ENCODE peak calls at places on chromosomes 13 and 19, in eight cellular contexts. P, Z, J, M, T, G, W and K are unnamed samples.

GRCh38 chr13:75236774-75237173 is 245.2 kb downstream of the TBC1D4 start:
- DNase-seq in Z (no peak), G (no peak), M (no peak), J (peak), W (no peak), T (no peak), P (no peak), K (no peak)

GRCh38 chr19:13848811-13849241 is 28.1 kb upstream of the NANOS3 start:
- DNase-seq in J (no peak), M (no peak), G (no peak), P (no peak), T (no peak), W (no peak), Z (no peak), K (no peak)

GRCh38 chr19:17470204-17470841 is at the start of gene SLC27A1:
- DNase-seq in J (peak), M (peak), Z (peak), T (peak), W (peak), P (peak), G (peak), K (peak)

GRCh38 chr19:30084390-30084819 is 142.4 kb downstream of the URI1 start:
- DNase-seq in J (no peak), P (no peak), M (no peak), G (no peak), Z (no peak), T (no peak), W (no peak), K (no peak)

GRCh38 chr19:2061936-2062729 is 11.1 kb upstream of the MKNK2 start:
- DNase-seq in G (no peak), Z (no peak), P (peak), W (no peak), T (no peak), J (no peak), M (no peak), K (no peak)

GRCh38 chr13:110723598-110723997 is 10.1 kb downstream of the ING1 start:
- DNase-seq in P (no peak), M (no peak), T (no peak), W (no peak), J (no peak), Z (no peak), G (no peak), K (no peak)

GRCh38 chr13:29125145-29125933 is 305.2 kb downstream of the MTUS2 start:
- DNase-seq in T (no peak), J (no peak), Z (no peak), W (no peak), G (no peak), M (no peak), P (no peak), K (no peak)

GRCh38 chr13:106348032-106348431 is 187.4 kb downstream of the EFNB2 start:
- DNase-seq in T (no peak), P (no peak), Z (peak), W (peak), M (no peak), G (no peak), J (no peak), K (peak)

GRCh38 chr19:10553087-10553667 is 9.5 kb downstream of the ATG4D start:
- DNase-seq in W (no peak), J (peak), P (no peak), Z (no peak), M (no peak), T (no peak), G (no peak), K (no peak)

GRCh38 chr13:102710261-102710679 is 15.4 kb upstream of the METTL21C start:
- DNase-seq in W (no peak), P (peak), M (no peak), T (no peak), J (no peak), G (no peak), Z (no peak), K (no peak)

GRCh38 chr19:8392017-8392591 is 1.9 kb downstream of the RAB11B start:
- DNase-seq in Z (no peak), T (no peak), M (no peak), P (no peak), J (no peak), W (peak), G (no peak), K (no peak)

GRCh38 chr19:7188682-7189629 is 105.3 kb downstream of the INSR start:
- DNase-seq in G (no peak), Z (no peak), M (no peak), J (peak), P (peak), W (peak), T (no peak), K (no peak)

GRCh38 chr13:99990045-99990977 is 8.7 kb downstream of the ZIC2 start:
- DNase-seq in M (no peak), T (peak), J (no peak), P (no peak), Z (no peak), W (no peak), G (no peak), K (no peak)

GRCh38 chr19:48123907-48124675 is 13.5 kb upstream of the PLA2G4C start:
- DNase-seq in M (no peak), J (peak), Z (peak), P (no peak), G (no peak), T (no peak), W (peak), K (peak)

GRCh38 chr13:19158006-19158405 is 23.6 kb downstream of the TUBA3C start:
- DNase-seq in Z (no peak), G (no peak), W (no peak), T (no peak), M (no peak), J (no peak), P (no peak), K (no peak)

GRCh38 chr13:25253702-25254101 is 33.6 kb downstream of the MTMR6 start:
- DNase-seq in W (peak), Z (no peak), J (no peak), G (no peak), T (no peak), M (no peak), P (no peak), K (no peak)

GRCh38 chr19:8373867-8374813 is 10.2 kb downstream of the ANGPTL4 start:
- DNase-seq in G (no peak), M (peak), W (no peak), J (peak), T (no peak), P (no peak), Z (no peak), K (no peak)

GRCh38 chr13:75480691-75481175 is 1.2 kb downstream of the TBC1D4 start:
- DNase-seq in Z (peak), M (peak), P (peak), T (peak), G (peak), J (peak), W (peak), K (no peak)

GRCh38 chr19:5823579-5824281 is 15.8 kb downstream of the FUT6 start:
- DNase-seq in T (no peak), Z (no peak), P (no peak), J (peak), G (peak), W (no peak), M (no peak), K (no peak)

GRCh38 chr19:55529636-55530230 is 7.2 kb downstream of the SBK2 start:
- DNase-seq in P (no peak), M (no peak), G (no peak), J (no peak), W (no peak), Z (no peak), T (no peak), K (no peak)

GRCh38 chr13:59424661-59425060 is 739.1 kb downstream of the DIAPH3 start:
- DNase-seq in W (no peak), M (no peak), J (no peak), T (no peak), P (no peak), Z (no peak), G (no peak), K (no peak)

GRCh38 chr19:45460807-45461347 is 6.9 kb upstream of the FOSB start:
- DNase-seq in W (no peak), T (no peak), G (no peak), J (no peak), P (no peak), Z (no peak), M (no peak), K (no peak)

GRCh38 chr19:54287456-54287855 is 6.5 kb upstream of the LILRB2 start:
- DNase-seq in M (no peak), Z (no peak), G (no peak), J (no peak), T (no peak), P (no peak), W (no peak), K (no peak)

GRCh38 chr13:41720839-41721561 is 239.9 kb downstream of the VWA8 start:
- DNase-seq in G (no peak), J (no peak), W (no peak), T (no peak), M (no peak), P (no peak), Z (no peak), K (no peak)

GRCh38 chr19:28242317-28242927 is 970.5 kb downstream of the UQCRFS1 start:
- DNase-seq in P (no peak), T (no peak), Z (no peak), M (peak), W (peak), J (peak), G (peak), K (peak)

GRCh38 chr13:87972568-87972967 is 301.4 kb downstream of the SLITRK5 start:
- DNase-seq in G (no peak), J (no peak), T (no peak), Z (no peak), W (no peak), M (no peak), P (no peak), K (no peak)

GRCh38 chr19:45729774-45730388 is 815 bp downstream of the FBXO46 start:
- DNase-seq in Z (no peak), M (no peak), J (no peak), W (peak), G (no peak), T (no peak), P (no peak), K (no peak)

GRCh38 chr13:103976371-103976770 is 910.2 kb upstream of the SLC10A2 start:
- DNase-seq in Z (no peak), M (no peak), W (no peak), J (no peak), T (no peak), G (no peak), P (no peak), K (no peak)

GRCh38 chr19:51697169-51697776 is 4.1 kb downstream of the SPACA6 start:
- DNase-seq in P (no peak), T (peak), G (no peak), Z (no peak), M (no peak), W (no peak), J (no peak), K (no peak)

GRCh38 chr13:44920013-44920412 is 69.3 kb downstream of the NUFIP1 start:
- DNase-seq in J (peak), G (no peak), M (no peak), T (no peak), P (no peak), Z (peak), W (no peak), K (no peak)

GRCh38 chr13:44919103-44919804 is 70.0 kb downstream of the NUFIP1 start:
- DNase-seq in T (no peak), Z (no peak), W (no peak), M (no peak), J (no peak), P (no peak), G (no peak), K (no peak)

GRCh38 chr13:44921478-44921877 is 67.8 kb downstream of the NUFIP1 start:
- DNase-seq in J (no peak), M (no peak), G (no peak), P (no peak), Z (no peak), W (no peak), T (no peak), K (no peak)

GRCh38 chr13:44918323-44919102 is 70.8 kb downstream of the NUFIP1 start:
- DNase-seq in M (peak), W (peak), G (peak), T (peak), Z (peak), J (peak), P (peak), K (peak)

DNA sequence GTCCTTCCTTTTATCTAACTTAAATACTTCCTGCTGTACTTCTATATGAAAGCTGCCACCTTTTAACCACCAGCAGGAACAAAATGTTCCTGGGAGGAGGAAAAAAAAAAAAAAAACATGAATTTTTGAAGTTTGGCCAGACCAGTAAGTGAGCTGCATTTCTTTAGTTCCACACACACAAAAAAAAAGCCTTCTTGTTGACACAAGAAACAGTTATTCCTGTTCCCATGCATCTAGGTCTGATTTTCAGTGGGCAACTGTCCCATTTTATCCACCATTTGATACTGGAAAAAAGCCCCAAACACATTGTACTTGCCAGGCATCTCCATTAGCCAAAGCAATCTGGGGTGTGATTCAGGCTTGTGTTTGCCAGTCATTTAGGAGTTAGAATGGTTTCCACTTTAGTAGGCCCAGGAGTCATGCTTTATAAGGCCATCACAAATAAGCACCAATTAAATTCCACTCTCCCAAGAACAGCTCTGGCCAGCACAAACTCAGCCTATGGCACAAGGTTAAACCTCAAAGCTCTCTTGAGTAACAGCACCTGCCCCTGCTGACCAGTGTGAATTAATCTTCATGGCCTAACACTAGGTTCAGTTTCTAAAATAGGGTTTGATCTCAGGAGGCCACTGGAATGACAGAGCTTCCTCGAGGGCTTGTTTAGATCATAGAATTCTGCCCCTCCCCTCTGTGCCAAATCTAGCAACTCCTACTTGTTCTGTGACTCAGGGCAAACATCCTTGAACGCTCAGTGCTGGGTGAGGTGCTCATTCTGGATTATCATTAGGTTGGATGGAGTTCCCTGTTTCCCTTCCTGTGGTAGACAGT is 67.1 kb downstream of the NUFIP1 start:
- DNase-seq in W (peak), P (peak), G (peak), M (peak), T (no peak), Z (peak), J (no peak), K (peak)
- TF ChIP-seq POLR2A in W (no peak), P (peak), G (no peak), M (peak), T (no peak), Z (no peak), J (no peak), K (no peak)

DNA sequence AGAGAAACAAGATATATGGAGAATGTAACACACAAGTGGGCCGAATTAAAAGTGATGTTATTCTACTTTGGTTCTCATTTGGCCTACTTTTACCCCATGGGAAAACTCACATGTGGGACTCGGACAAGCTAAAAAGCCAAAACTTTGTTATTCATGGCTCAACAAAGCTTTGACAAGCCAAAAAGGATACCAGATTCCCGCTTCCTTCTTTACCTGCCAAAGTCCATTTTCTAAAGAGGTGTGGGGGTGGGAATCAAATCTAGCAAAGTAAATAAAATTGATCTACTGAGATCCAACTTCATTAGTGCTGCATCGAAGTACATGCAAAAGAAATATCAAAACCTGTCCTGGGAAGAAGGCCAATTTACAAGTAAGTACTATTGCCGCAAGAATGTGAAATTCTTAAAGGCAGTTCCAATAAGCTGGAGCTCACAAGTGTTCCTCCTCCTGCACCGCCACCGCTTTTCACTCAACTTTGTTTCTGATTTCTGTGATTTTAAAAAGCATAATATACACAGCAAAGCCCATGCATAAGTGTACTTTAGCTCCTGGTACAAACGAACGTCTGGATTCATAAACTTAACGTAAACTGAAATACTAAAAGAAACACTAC is 1.1 kb downstream of the LNX2 start:
- DNase-seq in Z (no peak), G (no peak), M (no peak), P (no peak), J (peak), W (peak), T (no peak), K (no peak)
- TF ChIP-seq POLR2A in Z (no peak), G (no peak), M (no peak), P (no peak), J (no peak), W (no peak), T (no peak), K (no peak)

GRCh38 chr13:95564948-95565347 is 12.4 kb downstream of the CLDN10 start:
- DNase-seq in P (no peak), W (peak), M (no peak), J (peak), G (no peak), Z (no peak), T (no peak), K (no peak)

GRCh38 chr13:95559100-95559499 is 6.6 kb downstream of the CLDN10 start:
- DNase-seq in T (no peak), W (no peak), M (no peak), G (no peak), Z (no peak), P (no peak), J (no peak), K (no peak)

GRCh38 chr13:95560387-95560786 is 7.9 kb downstream of the CLDN10 start:
- DNase-seq in T (no peak), Z (no peak), G (no peak), P (no peak), J (no peak), M (no peak), W (no peak), K (no peak)

GRCh38 chr13:95568131-95568530 is 15.6 kb downstream of the CLDN10 start:
- DNase-seq in P (no peak), T (no peak), Z (no peak), W (no peak), J (no peak), G (no peak), M (no peak), K (no peak)

DNA sequence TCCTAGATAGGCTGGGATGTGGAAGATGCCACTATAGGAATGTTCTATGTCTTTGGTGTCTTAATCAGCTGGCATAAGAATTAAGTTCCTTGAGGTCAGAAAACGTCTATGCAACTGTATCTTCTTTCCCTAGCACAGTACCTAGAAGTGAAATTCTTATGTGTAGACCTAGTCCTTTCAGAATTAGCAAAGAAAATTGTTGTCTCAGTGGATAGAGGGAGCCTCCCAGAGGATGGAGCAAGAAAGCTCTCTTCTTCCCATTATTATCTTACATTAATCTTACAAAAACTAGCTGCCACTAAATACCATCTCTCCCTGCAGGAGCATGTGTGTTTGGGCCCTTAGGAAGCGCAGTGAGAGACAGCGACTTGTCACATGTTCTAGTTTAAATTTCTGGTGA is 11.6 kb downstream of the CLDN10 start:
- DNase-seq in G (no peak), M (no peak), J (no peak), T (no peak), W (peak), P (no peak), Z (no peak), K (no peak)
- TF ChIP-seq POLR2A in G (no peak), M (no peak), J (no peak), T (no peak), W (no peak), P (no peak), Z (no peak), K (no peak)

GRCh38 chr13:38418286-38418685 is 68.6 kb downstream of the UFM1 start:
- DNase-seq in T (no peak), M (no peak), J (no peak), Z (no peak), G (no peak), W (no peak), P (no peak), K (no peak)

GRCh38 chr13:38419312-38419873 is 69.7 kb downstream of the UFM1 start:
- DNase-seq in P (no peak), T (no peak), G (no peak), W (no peak), Z (no peak), J (no peak), M (no peak), K (no peak)

GRCh38 chr13:38417727-38418126 is 68.1 kb downstream of the UFM1 start:
- DNase-seq in W (no peak), J (peak), T (no peak), G (no peak), Z (no peak), P (no peak), M (peak), K (no peak)

GRCh38 chr13:38417241-38417640 is 67.6 kb downstream of the UFM1 start:
- DNase-seq in G (no peak), J (no peak), P (no peak), Z (no peak), W (no peak), M (no peak), T (no peak), K (no peak)

GRCh38 chr13:38415233-38415632 is 65.6 kb downstream of the UFM1 start:
- DNase-seq in M (no peak), J (peak), G (no peak), P (no peak), W (no peak), Z (no peak), T (no peak), K (no peak)
- TF ChIP-seq POLR2A in M (no peak), J (no peak), G (no peak), P (no peak), W (no peak), Z (no peak), T (no peak), K (no peak)

GRCh38 chr13:46373623-46374022 is 13.4 kb downstream of the RUBCNL start:
- DNase-seq in P (no peak), W (no peak), Z (no peak), M (no peak), T (no peak), G (no peak), J (no peak), K (no peak)
- TF ChIP-seq POLR2A in P (no peak), W (no peak), Z (no peak), M (no peak), T (no peak), G (no peak), J (no peak), K (no peak)

DNA sequence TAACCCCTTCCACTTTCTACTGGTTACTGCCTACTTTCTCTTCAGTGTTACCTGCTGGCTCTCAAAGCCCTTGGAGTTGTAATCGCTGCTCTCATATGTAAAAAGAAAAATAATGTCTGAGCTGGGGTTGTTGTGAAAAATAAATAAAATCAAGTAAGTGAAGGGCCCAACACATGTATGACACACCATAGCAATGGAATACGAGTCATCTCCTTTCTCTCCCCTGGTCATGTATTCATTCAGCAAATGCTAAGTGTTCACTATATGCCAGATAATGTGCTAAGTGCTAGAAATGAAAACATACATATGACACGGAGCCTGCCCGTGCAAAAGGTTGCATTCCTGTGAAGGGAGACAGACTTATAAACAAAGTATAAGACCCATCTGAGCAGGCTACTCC is 535.0 kb downstream of the RFC3 start:
- DNase-seq in G (no peak), W (no peak), M (no peak), Z (no peak), J (no peak), P (no peak), T (no peak), K (no peak)
- TF ChIP-seq POLR2A in G (no peak), W (no peak), M (no peak), Z (no peak), J (no peak), P (no peak), T (no peak), K (no peak)

GRCh38 chr19:38736036-38736412 is 8.2 kb downstream of the CAPN12 start:
- DNase-seq in W (no peak), M (no peak), J (no peak), G (peak), T (no peak), P (peak), Z (no peak), K (no peak)
- TF ChIP-seq POLR2A in W (no peak), M (no peak), J (no peak), G (peak), T (no peak), P (peak), Z (no peak), K (no peak)